ENCODE peak calls at places on chromosome X, in ten cellular contexts. F is IMR-90, K is HepG2, B is dorsolateral prefrontal cortex, U is GM23248, N is small intestine, L is PC-3, R is aorta, V is H9, W is MM.1S. T is an unnamed sample. For H3K27me3, the result is how much of the 10 kb centered on the place peaks cover.

GRCh38 chrX:148813422-148813821 is 313.0 kb downstream of the AFF2 start:
- DNase-seq in R (no peak), V (no peak), N (no peak), U (no peak), L (no peak), B (no peak), K (no peak), W (no peak), F (no peak), T (no peak)

GRCh38 chrX:109920868-109921267 is 82.0 kb upstream of the TMEM164 start:
- DNase-seq in K (no peak), F (no peak), R (no peak), B (no peak), V (no peak), U (no peak), L (no peak), N (no peak), W (no peak), T (no peak)

GRCh38 chrX:10111364-10112148 is 45.2 kb upstream of the CLCN4 start:
- DNase-seq in W (peak), F (peak), V (no peak), L (no peak), N (peak), K (peak), U (peak), B (no peak), R (no peak), T (no peak)

GRCh38 chrX:54479471-54480122 is 16.4 kb downstream of the FGD1 start:
- DNase-seq in F (no peak), L (no peak), N (no peak), W (no peak), R (no peak), U (no peak), V (peak), K (no peak), B (no peak), T (no peak)

GRCh38 chrX:129650183-129650689 is 4.5 kb downstream of the APLN start:
- DNase-seq in R (no peak), N (no peak), B (no peak), W (no peak), K (no peak), V (peak), U (no peak), L (no peak), F (no peak), T (no peak)

GRCh38 chrX:132022115-132022862 is 813 bp upstream of the STK26 start:
- DNase-seq in B (no peak), N (peak), L (peak), V (no peak), R (no peak), F (no peak), K (peak), U (peak), W (peak), T (no peak)

GRCh38 chrX:129600981-129601424 is 53.8 kb downstream of the APLN start:
- DNase-seq in U (peak), B (no peak), V (no peak), N (peak), F (peak), R (no peak), K (peak), W (peak), L (peak), T (no peak)

GRCh38 chrX:112211459-112211858 is 128.9 kb upstream of the TRPC5 start:
- DNase-seq in W (no peak), U (peak), R (no peak), L (peak), V (no peak), K (no peak), N (no peak), B (no peak), F (peak), T (no peak)

GRCh38 chrX:101419489-101419888 is 11.5 kb downstream of the HNRNPH2 start:
- DNase-seq in N (peak), L (no peak), W (no peak), R (no peak), U (no peak), K (no peak), V (no peak), B (no peak), F (no peak), T (no peak)

GRCh38 chrX:1181131-1181530 is 31.3 kb downstream of the CRLF2 start:
- DNase-seq in B (no peak), W (no peak), V (no peak), N (no peak), R (no peak), L (no peak), K (no peak), F (no peak), U (no peak), T (no peak)

GRCh38 chrX:103666202-103667107 is 20.0 kb downstream of the MORF4L2 start:
- DNase-seq in F (peak), B (no peak), V (no peak), L (no peak), K (no peak), N (no peak), U (peak), W (no peak), R (no peak), T (no peak)

GRCh38 chrX:20742106-20742505 is 475.4 kb upstream of the RPS6KA3 start:
- DNase-seq in B (peak), L (peak), U (peak), V (no peak), W (no peak), K (no peak), F (no peak), R (no peak), N (no peak), T (no peak)

GRCh38 chrX:75623535-75623934 is 100.7 kb upstream of the ZDHHC15 start:
- DNase-seq in W (no peak), N (no peak), K (peak), R (no peak), U (no peak), L (no peak), B (no peak), V (no peak), F (no peak), T (no peak)

GRCh38 chrX:139200793-139201192 is 329.7 kb upstream of the F9 start:
- DNase-seq in V (no peak), K (no peak), N (no peak), L (peak), W (no peak), R (no peak), B (no peak), F (peak), U (peak), T (no peak)

GRCh38 chrX:63488546-63489373 is 137.6 kb upstream of the SPIN4 start:
- DNase-seq in K (no peak), U (no peak), L (no peak), R (no peak), F (no peak), V (no peak), N (no peak), W (no peak), B (peak), T (no peak)

GRCh38 chrX:48972214-48973164 is 845 bp upstream of the KCND1 start:
- DNase-seq in B (peak), K (peak), N (peak), V (peak), F (peak), R (no peak), L (peak), W (peak), U (peak), T (peak)

GRCh38 chrX:15142084-15142715 is 127.7 kb downstream of the ASB9 start:
- DNase-seq in R (no peak), V (no peak), F (no peak), N (peak), K (peak), W (no peak), U (peak), L (no peak), B (no peak), T (no peak)

GRCh38 chrX:144683247-144683646 is 564.1 kb upstream of the SPANXN1 start:
- DNase-seq in N (no peak), B (no peak), L (no peak), F (no peak), U (no peak), W (no peak), R (no peak), V (no peak), K (no peak), T (no peak)

GRCh38 chrX:26747877-26748276 is 531.9 kb downstream of the MAGEB5 start:
- DNase-seq in K (no peak), R (peak), L (no peak), W (no peak), V (no peak), F (no peak), B (no peak), N (no peak), U (no peak), T (no peak)

GRCh38 chrX:97374266-97374665 is 490.6 kb downstream of the RPA4 start:
- DNase-seq in R (no peak), L (no peak), B (no peak), U (no peak), N (no peak), F (no peak), W (no peak), K (no peak), V (no peak), T (no peak)

GRCh38 chrX:14777484-14777883 is 95.4 kb downstream of the FANCB start:
- DNase-seq in L (peak), F (peak), U (peak), B (no peak), W (no peak), K (no peak), N (no peak), V (no peak), R (no peak), T (no peak)

GRCh38 chrX:69234624-69235023 is 69.4 kb upstream of the PJA1 start:
- DNase-seq in V (no peak), F (no peak), W (no peak), L (no peak), K (no peak), N (no peak), R (no peak), U (no peak), B (no peak), T (no peak)

GRCh38 chrX:37763400-37763799 is 16.5 kb upstream of the CYBB start:
- DNase-seq in W (no peak), L (no peak), F (no peak), V (no peak), K (no peak), R (no peak), B (no peak), N (no peak), U (no peak), T (no peak)

GRCh38 chrX:31497086-31497485 is 425.2 kb upstream of the FTHL17 start:
- DNase-seq in R (no peak), U (peak), N (no peak), F (peak), K (no peak), W (no peak), B (no peak), L (no peak), V (no peak), T (no peak)

GRCh38 chrX:22122510-22122909 is 90.4 kb downstream of the PHEX start:
- DNase-seq in V (no peak), L (peak), W (no peak), K (no peak), U (peak), B (no peak), R (no peak), F (peak), N (no peak), T (peak)

GRCh38 chrX:12672362-12673106 is 118.7 kb upstream of the PRPS2 start:
- DNase-seq in K (no peak), U (no peak), W (no peak), B (no peak), F (no peak), V (no peak), L (no peak), N (no peak), R (no peak), T (no peak)

GRCh38 chrX:153598541-153599191 is at the start of gene CCNQ:
- DNase-seq in F (peak), V (peak), L (peak), N (peak), U (peak), W (peak), R (peak), B (no peak), K (no peak), T (no peak)

DNA sequence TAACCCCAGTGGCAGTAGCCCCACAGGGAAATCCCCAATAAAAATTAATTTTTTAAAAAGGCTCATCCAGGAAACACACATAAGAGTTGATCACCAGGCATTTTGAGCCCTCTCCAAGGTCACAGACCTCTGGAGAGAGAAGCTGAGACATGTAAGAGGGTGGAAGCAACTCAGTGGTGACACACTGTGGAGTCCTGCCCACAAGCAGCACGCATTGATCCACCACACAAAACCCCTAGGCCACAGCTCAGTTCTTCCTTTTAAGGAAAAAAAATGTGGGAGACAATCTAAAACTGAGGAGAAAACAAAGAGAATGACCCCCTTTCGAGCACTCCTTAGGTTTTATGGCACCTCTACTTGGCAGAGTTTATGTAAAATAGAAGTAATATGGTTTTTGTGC is 71.7 kb upstream of the S100G start:
- DNase-seq in W (no peak), F (peak), L (peak), V (peak), U (peak), B (no peak), K (no peak), R (no peak), N (no peak), T (no peak)
- H3K27me3 ChIP-seq in W (under half), F (under half), L (under half), V (under half), U (under half), B (under half), K (under half), R (under half), N (under half), T (under half)

GRCh38 chrX:52979993-52980392 is 21.7 kb upstream of the FAM156A start:
- DNase-seq in N (no peak), R (no peak), W (no peak), F (no peak), L (no peak), B (no peak), U (peak), V (no peak), K (peak), T (no peak)

GRCh38 chrX:52983526-52983925 is 25.2 kb upstream of the FAM156A start:
- DNase-seq in V (no peak), B (no peak), N (no peak), L (no peak), R (no peak), W (no peak), F (no peak), U (peak), K (no peak), T (no peak)

GRCh38 chrX:52979568-52979967 is 21.2 kb upstream of the FAM156A start:
- DNase-seq in U (no peak), B (no peak), L (no peak), R (no peak), K (no peak), N (peak), F (no peak), V (no peak), W (no peak), T (no peak)
- H3K27me3 ChIP-seq in U (under half), B (under half), L (under half), R (under half), K (under half), N (under half), F (under half), V (under half), W (under half), T (under half)

DNA sequence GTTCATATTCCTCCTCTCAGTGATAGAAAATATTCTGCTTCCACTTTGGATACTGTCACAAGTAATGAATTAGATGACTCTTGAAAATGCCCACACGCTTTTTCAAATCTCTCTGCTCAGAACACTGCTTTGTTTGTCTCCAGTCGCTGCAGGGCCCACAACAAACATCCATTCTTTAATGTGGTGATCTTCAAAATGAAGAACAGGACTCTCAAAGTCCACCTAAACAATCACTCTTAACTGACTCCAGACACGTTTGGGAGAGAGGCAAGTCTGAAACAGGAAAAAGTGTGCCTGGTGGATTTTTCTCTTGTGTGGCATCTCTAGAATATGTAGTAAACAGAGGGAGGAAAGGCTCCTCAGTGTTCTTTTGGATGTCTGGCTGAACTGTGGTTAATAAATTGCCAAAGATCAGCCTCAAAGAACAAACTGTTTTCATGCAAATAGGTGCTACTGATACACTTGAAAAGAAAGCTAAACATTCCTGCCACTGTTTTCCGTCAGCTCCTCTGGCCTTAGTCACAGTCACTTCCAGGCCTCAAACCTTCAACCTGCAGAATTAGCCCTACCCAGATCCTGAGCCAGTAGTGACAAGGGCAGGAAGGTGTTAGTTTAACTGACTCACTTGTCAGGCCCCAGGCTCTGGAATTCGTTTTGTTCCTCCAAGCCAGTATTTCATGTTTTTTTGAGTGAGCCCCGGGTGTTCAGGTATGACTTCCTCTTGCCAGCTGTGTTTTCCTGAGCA is 259.6 kb upstream of the GPC4 start:
- DNase-seq in R (no peak), F (no peak), N (peak), K (peak), V (peak), U (no peak), B (no peak), W (no peak), L (peak), T (no peak)
- H3K27me3 ChIP-seq in R (under half), F (under half), N (under half), K (under half), V (under half), U (under half), B (under half), W (under half), L (under half), T (under half)

DNA sequence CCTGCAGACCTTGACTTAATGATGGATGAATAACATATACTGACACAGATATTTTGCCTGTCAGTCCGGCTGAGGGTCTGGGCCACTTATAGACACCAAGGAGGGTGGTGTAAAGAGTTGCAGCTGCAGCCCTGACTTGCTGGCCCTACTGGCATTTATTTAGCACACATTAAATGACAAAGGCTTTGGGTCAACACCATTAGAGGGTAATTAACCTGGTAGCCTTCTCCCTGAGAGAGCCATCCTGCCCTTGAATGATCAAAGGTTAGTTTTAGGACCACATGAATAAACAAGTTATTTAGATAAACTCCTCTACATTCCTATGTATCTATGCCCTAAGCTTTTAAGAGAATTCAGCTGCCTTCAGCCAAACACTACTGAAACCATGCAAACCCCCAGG is 110.8 kb upstream of the DGKK start:
- DNase-seq in L (no peak), N (no peak), R (no peak), U (no peak), B (no peak), F (no peak), K (no peak), V (no peak), W (no peak), T (no peak)
- H3K27me3 ChIP-seq in L (under half), N (under half), R (under half), U (under half), B (under half), F (under half), K (under half), V (under half), W (under half), T (under half)

DNA sequence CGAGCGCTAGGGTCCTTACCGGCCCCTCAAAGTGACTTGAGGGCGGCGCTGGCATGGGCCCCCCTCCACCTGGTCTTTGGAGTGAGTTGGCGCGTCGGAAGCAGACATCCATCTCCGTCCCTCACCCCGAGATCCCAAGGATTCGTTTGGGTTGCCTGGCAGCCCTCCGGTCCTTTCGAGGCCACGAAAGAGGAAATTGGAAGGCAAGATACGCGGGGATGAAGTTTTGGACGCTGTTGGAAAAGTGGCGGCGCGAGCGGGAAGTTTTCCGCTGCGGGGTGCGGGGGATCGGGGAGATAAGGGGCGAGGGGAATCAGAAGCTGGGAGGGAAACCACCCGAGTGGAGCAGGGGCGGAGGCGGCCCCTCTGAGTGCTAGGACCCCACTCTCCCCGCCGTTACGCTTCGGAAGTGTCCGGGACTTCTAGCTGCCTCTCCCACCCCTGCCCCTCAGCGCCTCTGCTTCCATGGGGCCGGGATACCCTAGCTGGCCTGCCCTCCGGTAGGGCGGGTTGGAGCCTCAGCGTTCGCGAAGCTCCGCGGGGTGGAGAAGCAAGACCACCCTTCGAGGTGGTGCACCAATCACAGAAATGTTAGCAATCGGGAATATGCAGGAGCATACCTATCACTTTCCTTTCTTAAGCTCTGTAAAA is 57.8 kb downstream of the FRMPD3 start:
- DNase-seq in L (no peak), B (no peak), F (no peak), U (no peak), K (no peak), N (no peak), R (no peak), W (no peak), V (no peak), T (no peak)
- H3K27me3 ChIP-seq in L (under half), B (under half), F (half or more), U (under half), K (under half), N (under half), R (under half), W (under half), V (under half), T (under half)

GRCh38 chrX:40009890-40010289 is 87.9 kb downstream of the BCOR start:
- DNase-seq in F (no peak), B (no peak), V (peak), L (no peak), N (no peak), K (no peak), R (peak), U (no peak), W (no peak), T (no peak)

GRCh38 chrX:40011483-40012038 is 86.2 kb downstream of the BCOR start:
- DNase-seq in N (no peak), K (no peak), L (no peak), B (no peak), R (peak), F (no peak), W (no peak), U (no peak), V (no peak), T (no peak)

GRCh38 chrX:40009462-40009851 is 88.3 kb downstream of the BCOR start:
- DNase-seq in N (no peak), L (no peak), V (peak), F (no peak), B (no peak), U (peak), R (peak), W (no peak), K (no peak), T (no peak)

GRCh38 chrX:40012039-40012799 is 85.5 kb downstream of the BCOR start:
- DNase-seq in V (peak), R (peak), L (peak), B (no peak), K (peak), F (peak), U (peak), N (peak), W (no peak), T (no peak)

GRCh38 chrX:40010550-40011364 is 87.0 kb downstream of the BCOR start:
- DNase-seq in B (no peak), L (no peak), V (peak), W (no peak), R (peak), N (no peak), F (no peak), K (peak), U (no peak), T (no peak)
- H3K27me3 ChIP-seq in B (under half), L (under half), V (half or more), W (under half), R (under half), N (under half), F (under half), K (under half), U (under half), T (under half)